ENCODE peak calls at places on chromosomes 1 and 21, in six cellular contexts. One of them, this sample, is unnamed.

GRCh38 chr1:17826165-17826488 is 71.0 kb downstream of the ACTL8 start:
- DNase-seq in activated CD8-positive, alpha-beta memory T cell treated with anti-CD3 and anti-CD28 coated beads for 4 hours: no peak
- DNase-seq in IMR-90: peak
- DNase-seq in OCI-LY7: peak
- DNase-seq in ureter: no peak
- DNase-seq in CD8-positive, alpha-beta memory T cell: no peak
- DNase-seq in this sample: peak

GRCh38 chr1:9730096-9730901 is 78.8 kb downstream of the PIK3CD start:
- DNase-seq in activated CD8-positive, alpha-beta memory T cell treated with anti-CD3 and anti-CD28 coated beads for 4 hours: no peak
- DNase-seq in IMR-90: no peak
- DNase-seq in OCI-LY7: no peak
- DNase-seq in ureter: no peak
- DNase-seq in CD8-positive, alpha-beta memory T cell: no peak
- DNase-seq in this sample: no peak

GRCh38 chr1:156641761-156642264 is at the start of gene BCAN:
- DNase-seq in activated CD8-positive, alpha-beta memory T cell treated with anti-CD3 and anti-CD28 coated beads for 4 hours: no peak
- DNase-seq in IMR-90: peak
- DNase-seq in OCI-LY7: no peak
- DNase-seq in ureter: no peak
- DNase-seq in CD8-positive, alpha-beta memory T cell: no peak
- DNase-seq in this sample: no peak

GRCh38 chr1:213268221-213268620 is 217.2 kb downstream of the RPS6KC1 start:
- DNase-seq in activated CD8-positive, alpha-beta memory T cell treated with anti-CD3 and anti-CD28 coated beads for 4 hours: no peak
- DNase-seq in IMR-90: peak
- DNase-seq in OCI-LY7: no peak
- DNase-seq in ureter: no peak
- DNase-seq in CD8-positive, alpha-beta memory T cell: no peak
- DNase-seq in this sample: no peak

GRCh38 chr1:110309139-110309538 is 30.0 kb upstream of the RBM15 start:
- DNase-seq in activated CD8-positive, alpha-beta memory T cell treated with anti-CD3 and anti-CD28 coated beads for 4 hours: no peak
- DNase-seq in IMR-90: peak
- DNase-seq in OCI-LY7: no peak
- DNase-seq in ureter: no peak
- DNase-seq in CD8-positive, alpha-beta memory T cell: no peak
- DNase-seq in this sample: no peak

GRCh38 chr21:46557469-46557868 is 47.4 kb downstream of the S100B start:
- DNase-seq in activated CD8-positive, alpha-beta memory T cell treated with anti-CD3 and anti-CD28 coated beads for 4 hours: no peak
- DNase-seq in IMR-90: no peak
- DNase-seq in OCI-LY7: no peak
- DNase-seq in ureter: peak
- DNase-seq in CD8-positive, alpha-beta memory T cell: no peak
- DNase-seq in this sample: no peak

GRCh38 chr1:151993734-151994496 is at the start of gene S100A10:
- DNase-seq in activated CD8-positive, alpha-beta memory T cell treated with anti-CD3 and anti-CD28 coated beads for 4 hours: peak
- DNase-seq in IMR-90: peak
- DNase-seq in OCI-LY7: no peak
- DNase-seq in ureter: peak
- DNase-seq in CD8-positive, alpha-beta memory T cell: peak
- DNase-seq in this sample: peak

GRCh38 chr1:173870252-173871075 is 2.3 kb downstream of the ZBTB37 start:
- DNase-seq in activated CD8-positive, alpha-beta memory T cell treated with anti-CD3 and anti-CD28 coated beads for 4 hours: no peak
- DNase-seq in IMR-90: no peak
- DNase-seq in OCI-LY7: peak
- DNase-seq in ureter: no peak
- DNase-seq in CD8-positive, alpha-beta memory T cell: peak
- DNase-seq in this sample: no peak

GRCh38 chr1:199691540-199691939 is 336.0 kb upstream of the NR5A2 start:
- DNase-seq in activated CD8-positive, alpha-beta memory T cell treated with anti-CD3 and anti-CD28 coated beads for 4 hours: no peak
- DNase-seq in IMR-90: peak
- DNase-seq in OCI-LY7: no peak
- DNase-seq in ureter: no peak
- DNase-seq in CD8-positive, alpha-beta memory T cell: no peak
- DNase-seq in this sample: no peak

GRCh38 chr21:43921979-43922945 is 57.2 kb downstream of the AGPAT3 start:
- DNase-seq in activated CD8-positive, alpha-beta memory T cell treated with anti-CD3 and anti-CD28 coated beads for 4 hours: peak
- DNase-seq in IMR-90: peak
- DNase-seq in OCI-LY7: no peak
- DNase-seq in ureter: no peak
- DNase-seq in CD8-positive, alpha-beta memory T cell: no peak
- DNase-seq in this sample: no peak

GRCh38 chr1:11384170-11384554 is 94.8 kb upstream of the DISP3 start:
- DNase-seq in activated CD8-positive, alpha-beta memory T cell treated with anti-CD3 and anti-CD28 coated beads for 4 hours: no peak
- DNase-seq in IMR-90: peak
- DNase-seq in OCI-LY7: no peak
- DNase-seq in ureter: no peak
- DNase-seq in CD8-positive, alpha-beta memory T cell: no peak
- DNase-seq in this sample: no peak

This sample was measured in GOT3.